ENCODE peak calls at places on chromosomes 3 and 15, in seven cellular contexts. H is HCT116, R is DND-41, V is fibroblast of lung, Y is OCI-LY7, U is mammary epithelial cell, J is GM23248. G is an unnamed sample. For H4K20me1, the result is how much of the 10 kb centered on the place peaks cover.

GRCh38 chr3:28476194-28476593 is 127.6 kb upstream of the AZI2 start:
- DNase-seq in R (no peak), U (peak), Y (peak), H (peak), V (peak), J (peak), G (peak)

GRCh38 chr15:78051622-78052405 is 25.7 kb downstream of the TBC1D2B start:
- DNase-seq in J (no peak), Y (peak), H (no peak), R (peak), V (peak), U (no peak), G (no peak)

GRCh38 chr3:76456322-76456721 is 583.6 kb upstream of the ROBO2 start:
- DNase-seq in J (no peak), R (no peak), H (no peak), Y (no peak), V (peak), U (no peak), G (peak)

GRCh38 chr15:99104788-99105515 is at the start of gene SYNM:
- DNase-seq in R (no peak), J (peak), U (peak), V (peak), Y (peak), H (peak), G (no peak)

GRCh38 chr15:60898896-60899295 is 330.2 kb downstream of the RORA start:
- DNase-seq in H (no peak), U (no peak), J (no peak), Y (no peak), R (no peak), V (no peak), G (no peak)

GRCh38 chr3:4977889-4978258 is 1.4 kb upstream of the BHLHE40 start:
- DNase-seq in V (no peak), Y (no peak), J (no peak), R (peak), H (no peak), U (no peak), G (no peak)

GRCh38 chr3:18645603-18646002 is 220.5 kb upstream of the SATB1 start:
- DNase-seq in U (no peak), Y (no peak), V (no peak), R (no peak), J (no peak), H (no peak), G (no peak)

GRCh38 chr3:159861369-159861987 is 127.2 kb upstream of the IL12A start:
- DNase-seq in U (peak), Y (no peak), V (no peak), J (no peak), H (no peak), R (no peak), G (no peak)

GRCh38 chr3:123281406-123281805 is 79.7 kb downstream of the SEC22A start:
- DNase-seq in Y (no peak), H (no peak), U (no peak), V (no peak), J (no peak), R (no peak), G (no peak)

GRCh38 chr3:121975702-121976302 is 46.2 kb downstream of the ILDR1 start:
- DNase-seq in J (no peak), H (no peak), R (no peak), V (no peak), U (peak), Y (no peak), G (no peak)

GRCh38 chr3:151315136-151315535 is 1.5 kb downstream of the GPR87 start:
- DNase-seq in R (no peak), V (peak), U (no peak), H (no peak), Y (no peak), J (peak), G (no peak)

GRCh38 chr3:45992820-45993219 is 2.8 kb downstream of the FYCO1 start:
- DNase-seq in J (peak), Y (no peak), V (peak), U (no peak), H (no peak), R (peak), G (no peak)

GRCh38 chr3:123602325-123602724 is 17.5 kb upstream of the HACD2 start:
- DNase-seq in Y (no peak), H (peak), U (peak), J (peak), R (no peak), V (peak), G (no peak)

GRCh38 chr15:41334293-41335120 is 1.8 kb downstream of the NUSAP1 start:
- DNase-seq in U (no peak), R (no peak), Y (peak), V (no peak), H (no peak), J (no peak), G (no peak)

GRCh38 chr3:159988617-159989251 is at the start of gene IL12A:
- DNase-seq in H (peak), Y (no peak), V (peak), U (peak), R (no peak), J (peak), G (no peak)

GRCh38 chr3:20055020-20055775 is 15.0 kb downstream of the KAT2B start:
- DNase-seq in R (no peak), Y (peak), U (no peak), J (peak), H (no peak), V (no peak), G (no peak)

GRCh38 chr15:93171476-93171875 is 82.5 kb upstream of the RGMA start:
- DNase-seq in R (no peak), H (no peak), J (no peak), V (no peak), U (no peak), Y (no peak), G (no peak)

DNA sequence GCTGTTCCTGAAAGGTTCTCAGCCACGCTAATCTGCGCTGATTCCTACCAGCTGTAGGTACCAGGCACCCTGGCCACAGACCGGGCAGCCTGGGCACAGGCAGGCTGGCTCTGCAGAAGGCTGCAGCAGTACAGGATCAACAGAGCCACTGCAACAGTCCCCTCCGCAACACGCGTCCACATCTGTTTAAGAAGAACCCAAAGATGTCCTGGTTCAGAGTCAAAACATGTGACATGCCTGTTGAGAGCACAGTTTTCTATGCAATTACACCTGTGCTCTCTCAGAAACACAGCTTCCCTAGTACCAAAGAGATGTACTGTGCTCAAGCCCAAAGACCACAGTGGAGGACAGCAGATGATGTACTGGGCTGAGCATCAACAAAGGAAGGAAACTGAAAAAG is 18.8 kb downstream of the LRIG1 start:
- DNase-seq in U (no peak), V (no peak), Y (peak), H (no peak), R (no peak), J (no peak), G (no peak)
- H3K27ac ChIP-seq in U (no peak), V (peak), Y (peak), H (no peak), R (no peak), J (no peak), G (no peak)

GRCh38 chr3:185823280-185824044 is 1.4 kb downstream of the IGF2BP2 start:
- DNase-seq in H (no peak), V (peak), Y (no peak), R (no peak), J (peak), U (peak), G (no peak)
- H4K20me1 ChIP-seq in H (under half), V (under half), Y (under half), R (under half), J (under half), U (under half), G (under half)

GRCh38 chr3:171812811-171813210 is 2.5 kb upstream of the PLD1 start:
- DNase-seq in Y (no peak), R (no peak), H (no peak), V (no peak), J (peak), U (no peak), G (no peak)
- H3K27ac ChIP-seq in Y (no peak), R (no peak), H (no peak), V (no peak), J (peak), U (peak), G (peak)

DNA sequence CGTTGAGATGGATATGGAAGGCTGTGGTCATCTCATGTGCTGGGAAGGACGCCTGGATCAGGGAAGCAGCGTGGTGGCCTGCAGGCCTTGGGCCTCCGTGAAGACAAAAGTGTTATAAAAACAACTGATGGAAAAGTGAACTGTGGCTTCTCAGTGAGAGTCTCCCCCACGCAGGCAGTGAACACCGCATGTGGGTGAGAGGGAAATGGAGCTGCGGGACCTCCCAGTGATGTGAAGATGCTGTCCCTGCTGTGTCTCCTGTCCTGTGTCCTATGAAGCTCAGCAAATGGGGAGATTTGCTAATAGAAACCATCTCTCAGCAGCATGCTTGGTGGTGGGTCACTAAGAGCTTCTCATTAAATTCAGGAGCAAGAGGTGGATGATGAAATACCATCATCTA is 25.1 kb downstream of the NSMCE3 start:
- DNase-seq in V (no peak), H (no peak), R (no peak), Y (no peak), J (no peak), U (no peak), G (no peak)
- H4K20me1 ChIP-seq in V (under half), H (under half), R (under half), Y (under half), J (under half), U (under half), G (under half)

DNA sequence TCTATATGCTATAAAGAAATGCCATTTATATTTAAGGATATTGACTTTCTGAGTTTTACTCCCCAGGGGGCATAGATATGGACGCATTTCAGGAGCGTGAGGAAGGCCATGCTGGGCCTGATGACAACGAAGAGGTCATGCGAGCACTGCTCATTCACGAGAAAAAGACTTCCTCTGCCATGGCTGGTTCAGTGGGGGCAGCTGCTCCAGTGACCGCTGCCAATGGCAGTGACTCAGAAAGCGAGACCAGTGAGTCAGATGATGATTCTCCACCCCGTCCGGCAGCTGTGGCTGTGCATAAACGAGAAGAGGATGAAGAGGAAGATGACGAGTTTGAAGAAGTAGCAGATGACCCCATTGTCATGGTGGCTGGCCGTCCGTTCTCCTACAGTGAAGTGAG is 38.4 kb downstream of the GTF2E1 start:
- DNase-seq in Y (no peak), V (peak), U (no peak), J (peak), R (no peak), H (peak), G (no peak)
- H3K27ac ChIP-seq in Y (no peak), V (no peak), U (no peak), J (peak), R (no peak), H (no peak), G (no peak)

GRCh38 chr3:194476784-194477183 is 10.0 kb downstream of the ATP13A3 start:
- DNase-seq in J (no peak), U (no peak), Y (no peak), V (no peak), H (no peak), R (no peak), G (no peak)
- H4K20me1 ChIP-seq in J (under half), U (under half), Y (under half), V (under half), H (under half), R (under half), G (under half)

DNA sequence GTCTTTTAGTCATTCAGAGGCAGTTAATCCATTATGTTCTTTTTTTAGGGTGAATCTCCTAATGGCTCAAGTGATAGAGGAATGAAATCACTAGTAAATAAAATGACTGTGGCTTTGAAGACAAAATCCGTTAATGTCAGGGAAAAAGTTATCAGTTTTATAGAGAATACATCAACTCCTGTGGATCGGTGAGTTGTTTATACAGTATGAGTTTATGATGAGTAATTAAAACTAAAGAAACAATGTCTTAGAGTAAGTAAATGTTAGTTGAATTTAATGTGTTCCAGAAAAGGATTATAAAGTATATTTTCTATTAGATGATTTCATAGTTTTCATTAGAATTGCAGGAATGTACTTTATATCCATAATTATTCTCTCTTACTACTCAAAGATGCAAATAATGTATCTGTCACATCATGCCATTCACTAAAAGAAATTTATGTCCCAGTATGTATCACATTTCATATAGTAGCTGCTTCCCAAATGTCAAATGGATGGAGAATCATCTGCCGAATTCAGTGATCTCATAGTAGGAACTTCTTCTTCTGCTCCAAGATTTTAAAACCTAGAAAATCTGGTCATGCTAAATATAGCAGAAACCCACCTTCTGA is 24.1 kb upstream of the NIT2 start:
- DNase-seq in V (no peak), H (no peak), Y (no peak), U (no peak), R (no peak), J (no peak), G (no peak)
- H3K27ac ChIP-seq in V (no peak), H (no peak), Y (no peak), U (no peak), R (no peak), J (no peak), G (no peak)

GRCh38 chr3:13462125-13462629 is 17.9 kb upstream of the HDAC11 start:
- DNase-seq in J (no peak), H (no peak), Y (no peak), R (no peak), U (no peak), V (no peak), G (no peak)

GRCh38 chr3:13463618-13464400 is 16.3 kb upstream of the HDAC11 start:
- DNase-seq in J (no peak), H (no peak), U (no peak), V (no peak), Y (no peak), R (no peak), G (no peak)

GRCh38 chr3:13462822-13463221 is 17.3 kb upstream of the HDAC11 start:
- DNase-seq in V (no peak), Y (no peak), R (no peak), H (no peak), J (peak), U (no peak), G (no peak)

GRCh38 chr3:13466781-13467180 is 13.3 kb upstream of the HDAC11 start:
- DNase-seq in U (no peak), Y (no peak), J (no peak), H (no peak), V (no peak), R (no peak), G (no peak)

DNA sequence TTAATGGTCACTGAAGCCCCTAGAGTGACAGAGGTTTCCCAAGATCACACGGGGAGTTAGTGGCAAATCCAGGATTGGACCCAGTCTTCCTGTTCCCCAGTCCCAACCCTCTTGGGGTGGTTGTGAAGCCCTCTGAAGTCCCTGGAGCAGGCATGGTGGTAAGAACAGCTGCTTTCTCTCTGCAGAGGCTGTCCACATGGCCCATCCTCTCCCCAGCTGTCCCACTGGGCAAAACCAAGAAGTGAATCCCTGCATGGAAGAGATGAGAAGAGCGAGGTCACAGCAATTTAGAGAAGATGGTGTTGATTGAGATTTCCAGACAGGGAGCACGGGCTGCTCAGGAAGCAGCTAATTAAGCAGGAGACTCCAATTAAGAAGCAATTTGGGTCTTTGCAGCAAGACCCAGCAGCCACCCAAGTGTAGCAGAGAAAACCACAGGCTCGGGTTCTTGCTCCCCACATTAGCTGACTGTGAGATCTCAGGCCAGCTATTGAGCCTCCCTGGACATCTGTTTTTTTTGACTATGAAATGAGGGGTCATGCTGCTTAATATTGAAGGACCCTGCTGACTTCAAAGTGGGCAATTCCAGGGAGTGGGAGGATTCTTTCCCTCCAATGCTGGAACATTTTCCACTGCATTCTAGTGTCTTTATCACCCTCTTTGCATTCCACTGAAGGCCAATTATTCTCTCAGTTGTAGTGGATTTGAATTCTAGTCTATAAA is 14.7 kb upstream of the HDAC11 start:
- DNase-seq in V (no peak), Y (no peak), R (no peak), H (no peak), J (no peak), U (no peak), G (no peak)
- H4K20me1 ChIP-seq in V (under half), Y (under half), R (under half), H (under half), J (under half), U (under half), G (under half)

GRCh38 chr3:178181784-178182183 is 354.5 kb upstream of the KCNMB2 start:
- DNase-seq in H (no peak), R (no peak), Y (no peak), V (no peak), U (no peak), J (no peak), G (no peak)
- H3K27ac ChIP-seq in H (no peak), R (no peak), Y (no peak), V (no peak), U (no peak), J (no peak), G (no peak)

G was measured in keratinocyte.